ENCODE peak calls at places on chromosomes 7 and 10, in seven cellular contexts. Q is activated CD8-positive, alpha-beta T cell treated with anti-CD3 and anti-CD28 coated beads for 36 hours; G is AG04450; A is pancreas; K is Caco-2; I is kidney; E is spleen. U is an unnamed sample.

GRCh38 chr7:47979145-47979831 is at the start of gene HUS1:
- DNase-seq in Q (peak), G (peak), A (peak), K (peak), I (peak), E (peak), U (peak)

GRCh38 chr7:128217972-128218652 is 23.0 kb upstream of the LEP start:
- DNase-seq in Q (no peak), G (no peak), A (no peak), K (no peak), I (no peak), E (no peak), U (no peak)

GRCh38 chr7:70177166-70177565 is 578.9 kb downstream of the AUTS2 start:
- DNase-seq in Q (peak), G (no peak), A (no peak), K (no peak), I (no peak), E (no peak), U (no peak)

GRCh38 chr10:34323197-34323596 is 491.9 kb downstream of the PARD3 start:
- DNase-seq in Q (no peak), G (no peak), A (no peak), K (no peak), I (no peak), E (no peak), U (no peak)

GRCh38 chr7:7882888-7883287 is 85.7 kb upstream of the GLCCI1 start:
- DNase-seq in Q (no peak), G (no peak), A (no peak), K (no peak), I (no peak), E (no peak), U (no peak)

GRCh38 chr10:66860376-66860945 is 65.4 kb upstream of the LRRTM3 start:
- DNase-seq in Q (no peak), G (no peak), A (no peak), K (no peak), I (no peak), E (no peak), U (no peak)

GRCh38 chr7:572668-573495 is 53.2 kb upstream of the PDGFA start:
- DNase-seq in Q (no peak), G (no peak), A (no peak), K (no peak), I (peak), E (no peak), U (no peak)

GRCh38 chr7:5594616-5595544 is 171.2 kb upstream of the TNRC18 start:
- DNase-seq in Q (peak), G (no peak), A (no peak), K (no peak), I (no peak), E (no peak), U (peak)

GRCh38 chr10:44689368-44689767 is 221.8 kb upstream of the TMEM72 start:
- DNase-seq in Q (no peak), G (no peak), A (no peak), K (no peak), I (no peak), E (no peak), U (no peak)

GRCh38 chr7:111357691-111358090 is 204.6 kb downstream of the IMMP2L start:
- DNase-seq in Q (no peak), G (no peak), A (no peak), K (no peak), I (no peak), E (no peak), U (no peak)

GRCh38 chr7:26534649-26535482 is 243.2 kb downstream of the SNX10 start:
- DNase-seq in Q (no peak), G (no peak), A (no peak), K (no peak), I (no peak), E (no peak), U (no peak)

GRCh38 chr10:86970152-86970886 is 2.0 kb downstream of the ADIRF start:
- DNase-seq in Q (no peak), G (no peak), A (peak), K (peak), I (peak), E (peak), U (peak)

GRCh38 chr10:6199131-6199733 is 3.5 kb upstream of the PFKFB3 start:
- DNase-seq in Q (no peak), G (no peak), A (no peak), K (no peak), I (no peak), E (no peak), U (no peak)

GRCh38 chr10:80544316-80544953 is 6.7 kb downstream of the SH2D4B start:
- DNase-seq in Q (no peak), G (no peak), A (no peak), K (no peak), I (no peak), E (no peak), U (no peak)

GRCh38 chr10:24344279-24344678 is 135.3 kb downstream of the KIAA1217 start:
- DNase-seq in Q (no peak), G (peak), A (no peak), K (no peak), I (no peak), E (no peak), U (no peak)

GRCh38 chr7:1193593-1194424 is 33.8 kb upstream of the ZFAND2A start:
- DNase-seq in Q (peak), G (no peak), A (peak), K (no peak), I (no peak), E (no peak), U (no peak)

GRCh38 chr7:151143261-151144015 is 24.1 kb downstream of the GBX1 start:
- DNase-seq in Q (no peak), G (no peak), A (no peak), K (no peak), I (peak), E (peak), U (no peak)

GRCh38 chr7:18509491-18509890 is 13.9 kb downstream of the HDAC9 start:
- DNase-seq in Q (no peak), G (no peak), A (no peak), K (no peak), I (no peak), E (no peak), U (no peak)

GRCh38 chr10:22022257-22023051 is 18.9 kb upstream of the DNAJC1 start:
- DNase-seq in Q (peak), G (no peak), A (no peak), K (no peak), I (no peak), E (no peak), U (no peak)

GRCh38 chr7:135168001-135168400 is 2.5 kb downstream of the CYREN start:
- DNase-seq in Q (peak), G (no peak), A (no peak), K (no peak), I (no peak), E (peak), U (no peak)

GRCh38 chr7:135745702-135746312 is 2.8 kb downstream of the FAM180A start:
- DNase-seq in Q (no peak), G (peak), A (no peak), K (no peak), I (peak), E (no peak), U (no peak)

GRCh38 chr7:19113855-19114590 is 3.4 kb downstream of the TWIST1 start:
- DNase-seq in Q (no peak), G (no peak), A (no peak), K (no peak), I (no peak), E (no peak), U (no peak)

GRCh38 chr7:44595934-44596635 is 10.3 kb upstream of the OGDH start:
- DNase-seq in Q (no peak), G (no peak), A (no peak), K (no peak), I (no peak), E (no peak), U (no peak)

GRCh38 chr7:13852281-13852968 is 137.0 kb downstream of the ETV1 start:
- DNase-seq in Q (no peak), G (no peak), A (no peak), K (no peak), I (no peak), E (no peak), U (no peak)

GRCh38 chr7:30163231-30163894 is 28.6 kb downstream of the MTURN start:
- DNase-seq in Q (peak), G (no peak), A (no peak), K (no peak), I (no peak), E (peak), U (no peak)

GRCh38 chr7:130960208-130960988 is 226.4 kb upstream of the KLF14 start:
- DNase-seq in Q (peak), G (peak), A (no peak), K (no peak), I (no peak), E (no peak), U (peak)

GRCh38 chr10:124725171-124725631 is 19.0 kb downstream of the FAM53B start:
- DNase-seq in Q (no peak), G (no peak), A (no peak), K (no peak), I (peak), E (no peak), U (no peak)

GRCh38 chr10:16779375-16779774 is 37.8 kb downstream of the RSU1 start:
- DNase-seq in Q (peak), G (no peak), A (no peak), K (no peak), I (no peak), E (no peak), U (peak)

GRCh38 chr10:10326119-10326518 is 691.6 kb upstream of the CELF2 start:
- DNase-seq in Q (no peak), G (no peak), A (no peak), K (no peak), I (no peak), E (no peak), U (no peak)

DNA sequence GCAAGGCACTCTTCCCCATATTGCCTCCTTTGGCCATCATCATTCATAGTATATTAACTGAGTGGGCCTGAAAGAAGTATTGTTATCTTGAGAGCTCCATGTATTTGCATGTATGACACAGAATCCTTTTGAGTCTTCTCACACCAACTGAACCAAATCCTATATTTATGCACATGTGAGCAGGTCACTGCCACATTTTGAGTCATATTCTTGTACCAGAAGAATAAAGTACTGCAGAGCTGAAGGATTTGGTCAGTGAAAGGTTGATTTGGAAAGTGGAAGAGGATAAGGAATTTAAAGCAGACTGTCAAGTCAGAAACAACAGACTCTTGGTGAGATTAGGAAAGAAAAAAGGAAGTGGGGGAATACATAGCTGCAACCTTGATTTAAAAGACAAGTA is 121.8 kb downstream of the ARID5B start:
- DNase-seq in Q (no peak), G (no peak), A (no peak), K (no peak), I (no peak), E (no peak), U (no peak)
- TF ChIP-seq CTCF in Q (no peak), G (no peak), A (no peak), K (no peak), I (no peak), E (no peak), U (no peak)

DNA sequence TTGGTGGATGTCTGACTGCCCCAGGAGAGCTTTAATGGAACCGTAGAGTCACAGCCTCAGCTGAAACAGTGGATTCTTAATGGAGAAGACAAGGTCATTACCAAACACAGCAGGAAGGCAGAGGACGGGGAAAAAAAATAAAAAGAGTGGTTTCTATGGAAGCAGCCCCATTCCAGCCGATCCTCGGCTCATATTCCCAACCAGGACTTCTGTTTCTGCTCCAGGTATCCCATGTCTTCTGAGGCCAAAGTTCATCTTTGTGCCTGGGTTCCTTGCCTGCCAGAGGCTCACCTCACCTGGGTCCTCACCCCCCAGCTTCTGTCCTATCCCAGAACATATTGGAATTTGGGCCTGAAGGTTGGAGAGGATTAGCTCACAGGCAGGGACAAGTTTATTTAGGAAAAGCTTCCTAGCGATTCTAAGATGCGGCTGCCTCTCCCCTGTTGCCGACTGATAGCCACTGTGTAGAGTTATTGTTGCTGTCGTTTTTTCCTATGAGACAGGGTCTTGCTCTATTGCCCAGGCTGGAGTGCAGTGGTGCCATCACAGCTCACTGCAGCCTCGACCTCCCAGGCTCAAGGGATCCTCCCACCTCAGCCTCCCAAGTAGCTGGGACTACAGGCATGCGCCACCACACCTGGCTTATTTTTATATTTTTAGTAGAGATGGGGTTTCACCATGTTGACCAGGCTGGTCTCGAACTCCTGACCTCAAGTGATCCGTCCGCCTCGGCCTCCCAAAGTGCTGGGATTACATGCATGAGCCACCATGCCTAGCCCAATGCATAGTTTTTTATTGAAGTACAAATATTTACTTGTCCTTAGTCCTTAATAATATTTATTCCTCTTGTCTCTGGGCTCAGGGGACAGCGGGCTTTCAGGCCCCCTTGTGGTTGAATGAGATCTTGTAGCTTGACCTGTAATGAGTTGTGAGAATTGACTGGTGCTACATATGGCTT is 15.4 kb downstream of the CCL26 start:
- DNase-seq in Q (no peak), G (no peak), A (no peak), K (peak), I (no peak), E (no peak), U (no peak)
- TF ChIP-seq CTCF in Q (peak), G (peak), A (peak), K (peak), I (peak), E (peak), U (peak)

DNA sequence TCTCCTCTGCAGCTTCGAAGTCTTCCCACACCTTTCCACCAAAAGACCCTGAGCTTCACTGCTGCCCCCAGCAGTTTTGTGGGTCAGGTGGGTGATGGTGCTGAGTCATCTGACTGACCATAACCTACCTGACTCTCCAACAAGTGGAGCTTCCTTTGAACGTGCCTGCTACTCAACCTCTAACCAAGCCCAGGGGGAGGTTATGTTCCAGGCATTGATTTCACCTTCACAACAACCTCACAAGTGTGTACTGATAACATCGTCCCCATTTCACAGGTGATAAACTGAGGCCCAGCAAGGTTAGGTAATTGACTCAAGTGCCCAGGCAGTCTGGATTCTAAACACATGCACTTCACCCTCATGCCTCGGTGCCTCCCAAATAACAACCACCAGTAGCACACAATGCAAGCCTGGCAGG is 66.7 kb downstream of the DLG5 start:
- DNase-seq in Q (no peak), G (no peak), A (no peak), K (no peak), I (no peak), E (no peak), U (no peak)
- TF ChIP-seq CTCF in Q (no peak), G (no peak), A (no peak), K (no peak), I (no peak), E (no peak), U (no peak)

GRCh38 chr10:73999703-74000102 is 1.8 kb downstream of the VCL start:
- DNase-seq in Q (no peak), G (no peak), A (no peak), K (no peak), I (no peak), E (no peak), U (no peak)

GRCh38 chr10:74000892-74001669 is 3.2 kb downstream of the VCL start:
- DNase-seq in Q (no peak), G (no peak), A (no peak), K (no peak), I (no peak), E (no peak), U (no peak)

GRCh38 chr10:73997479-73997805 is 474 bp upstream of the VCL start:
- DNase-seq in Q (peak), G (no peak), A (no peak), K (no peak), I (no peak), E (no peak), U (no peak)

GRCh38 chr10:73997806-73998622 is at the start of gene VCL:
- DNase-seq in Q (peak), G (peak), A (peak), K (peak), I (peak), E (peak), U (peak)

GRCh38 chr10:73998623-73999622 is 1.0 kb downstream of the VCL start:
- DNase-seq in Q (peak), G (peak), A (peak), K (peak), I (peak), E (peak), U (peak)
- TF ChIP-seq CTCF in Q (no peak), G (peak), A (peak), K (peak), I (peak), E (peak), U (no peak)

GRCh38 chr10:95480102-95480900 is 80.9 kb downstream of the SORBS1 start:
- DNase-seq in Q (no peak), G (no peak), A (no peak), K (no peak), I (no peak), E (no peak), U (no peak)
- TF ChIP-seq CTCF in Q (no peak), G (no peak), A (no peak), K (no peak), I (no peak), E (no peak), U (no peak)

DNA sequence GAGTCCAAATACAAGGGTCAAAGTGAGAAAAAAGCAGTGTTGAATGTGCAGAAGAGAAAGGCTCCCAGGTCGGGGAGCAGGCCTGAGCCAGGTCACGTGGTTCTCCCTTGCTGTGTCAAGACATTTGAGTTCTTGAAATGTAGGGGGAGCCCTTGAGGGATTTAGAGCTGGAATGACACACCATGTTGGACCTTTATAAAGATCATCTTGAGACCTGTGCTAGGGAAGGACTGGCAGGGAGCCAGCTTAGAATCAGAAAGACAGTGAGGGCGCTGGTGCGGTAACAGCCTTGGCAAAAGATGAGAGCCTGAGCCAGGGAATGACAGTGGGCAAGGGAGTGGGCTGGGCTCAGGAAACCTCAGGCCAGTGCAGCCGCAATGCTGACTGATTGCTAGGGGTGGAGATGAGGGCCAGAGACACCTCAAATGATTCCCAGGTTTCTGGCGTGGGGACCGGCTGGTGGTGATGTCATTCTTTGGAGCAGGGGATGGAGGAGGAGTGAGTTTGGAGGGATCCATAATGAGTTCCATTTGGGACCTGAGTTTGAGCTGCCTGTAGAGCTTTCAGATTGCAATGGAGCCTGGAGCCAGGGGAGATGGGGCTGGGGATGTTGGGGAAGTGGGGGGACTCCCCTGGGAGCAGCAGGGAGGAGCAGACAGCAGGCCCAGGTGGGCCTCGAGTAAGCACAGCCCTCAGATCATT is 120.2 kb downstream of the PTPN20 start:
- DNase-seq in Q (no peak), G (no peak), A (peak), K (peak), I (no peak), E (peak), U (no peak)
- TF ChIP-seq CTCF in Q (no peak), G (no peak), A (no peak), K (peak), I (no peak), E (no peak), U (no peak)

GRCh38 chr10:57715233-57715632 is 552.5 kb downstream of the IPMK start:
- DNase-seq in Q (no peak), G (no peak), A (no peak), K (no peak), I (no peak), E (no peak), U (no peak)

GRCh38 chr10:57716884-57717283 is 550.8 kb downstream of the IPMK start:
- DNase-seq in Q (no peak), G (no peak), A (no peak), K (no peak), I (no peak), E (no peak), U (no peak)
- TF ChIP-seq CTCF in Q (no peak), G (peak), A (no peak), K (peak), I (peak), E (no peak), U (no peak)

GRCh38 chr10:69512901-69513300 is 60.3 kb downstream of the NEUROG3 start:
- DNase-seq in Q (no peak), G (no peak), A (no peak), K (no peak), I (no peak), E (no peak), U (no peak)

GRCh38 chr10:69516548-69517195 is 56.5 kb downstream of the NEUROG3 start:
- DNase-seq in Q (no peak), G (no peak), A (no peak), K (no peak), I (peak), E (no peak), U (no peak)

GRCh38 chr10:69515699-69516547 is 57.3 kb downstream of the NEUROG3 start:
- DNase-seq in Q (peak), G (peak), A (peak), K (peak), I (peak), E (peak), U (peak)

GRCh38 chr10:69517271-69517848 is 55.9 kb downstream of the NEUROG3 start:
- DNase-seq in Q (no peak), G (no peak), A (no peak), K (no peak), I (peak), E (no peak), U (no peak)

DNA sequence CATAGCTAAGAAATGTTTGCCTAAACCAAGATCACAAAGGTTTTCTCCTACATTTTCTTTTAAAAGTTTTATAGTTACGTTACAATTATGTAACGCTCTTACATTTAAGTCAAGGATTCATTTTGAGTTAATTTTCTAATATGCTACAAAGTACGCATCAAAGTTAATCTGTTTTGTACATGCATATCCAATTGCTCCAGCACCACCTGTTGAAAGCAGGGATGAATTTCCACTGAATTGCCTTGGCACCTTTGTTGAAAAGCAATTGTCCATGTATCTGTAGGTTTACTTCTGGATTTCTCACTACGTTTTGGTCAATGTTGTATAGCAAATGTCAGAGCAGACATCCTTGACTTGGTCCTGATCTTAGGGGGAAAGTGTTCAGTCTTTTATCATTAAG is 59.6 kb downstream of the NEUROG3 start:
- DNase-seq in Q (no peak), G (no peak), A (no peak), K (no peak), I (no peak), E (no peak), U (no peak)
- TF ChIP-seq CTCF in Q (no peak), G (no peak), A (no peak), K (peak), I (no peak), E (no peak), U (no peak)